ENCODE peak calls at places on chromosomes 5 and 9, in nine cellular contexts. F, L, J, M, E, S, Y, R and G are unnamed samples.

GRCh38 chr9:112401175-112401815 is 21.4 kb downstream of the HSDL2 start:
- DNase-seq in F (no peak), L (no peak), J (no peak), M (no peak), E (no peak), S (no peak), Y (no peak), R (no peak), G (no peak)

GRCh38 chr9:131018621-131019020 is 9.6 kb downstream of the LAMC3 start:
- DNase-seq in F (no peak), L (no peak), J (no peak), M (no peak), E (peak), S (no peak), Y (no peak), R (no peak), G (no peak)

GRCh38 chr9:79287881-79288280 is 283.9 kb upstream of the TLE4 start:
- DNase-seq in F (no peak), L (no peak), J (peak), M (no peak), E (no peak), S (no peak), Y (no peak), R (no peak), G (no peak)

GRCh38 chr9:129164246-129164930 is 13.7 kb downstream of the IER5L start:
- DNase-seq in F (no peak), L (no peak), J (peak), M (no peak), E (no peak), S (no peak), Y (no peak), R (no peak), G (no peak)

GRCh38 chr9:68648164-68648563 is 56.9 kb upstream of the PIP5K1B start:
- DNase-seq in F (no peak), L (no peak), J (no peak), M (no peak), E (no peak), S (no peak), Y (no peak), R (no peak), G (no peak)

GRCh38 chr9:131739192-131739961 is 499 bp downstream of the RAPGEF1 start:
- DNase-seq in F (no peak), L (peak), J (no peak), M (no peak), E (peak), S (no peak), Y (no peak), R (peak), G (no peak)

GRCh38 chr9:130138791-130139190 is 33.4 kb upstream of the NCS1 start:
- DNase-seq in F (peak), L (no peak), J (peak), M (no peak), E (peak), S (peak), Y (no peak), R (no peak), G (peak)

GRCh38 chr5:151060742-151061141 is 20.1 kb downstream of the TNIP1 start:
- DNase-seq in F (no peak), L (no peak), J (no peak), M (no peak), E (no peak), S (no peak), Y (no peak), R (no peak), G (no peak)

GRCh38 chr5:1897816-1898450 is 15.2 kb upstream of the IRX4 start:
- DNase-seq in F (no peak), L (no peak), J (no peak), M (no peak), E (no peak), S (no peak), Y (no peak), R (peak), G (no peak)

GRCh38 chr9:126502417-126503332 is 111.1 kb upstream of the LMX1B start:
- DNase-seq in F (no peak), L (no peak), J (no peak), M (no peak), E (no peak), S (no peak), Y (no peak), R (peak), G (no peak)

GRCh38 chr5:147483961-147484707 is 25.7 kb downstream of the DPYSL3 start:
- DNase-seq in F (peak), L (peak), J (peak), M (no peak), E (peak), S (peak), Y (no peak), R (no peak), G (peak)

GRCh38 chr9:20684865-20685696 is 1.0 kb downstream of the FOCAD start:
- DNase-seq in F (no peak), L (no peak), J (peak), M (no peak), E (peak), S (peak), Y (no peak), R (no peak), G (no peak)

GRCh38 chr5:43193952-43194321 is 1.9 kb downstream of the NIM1K start:
- DNase-seq in F (no peak), L (no peak), J (no peak), M (no peak), E (no peak), S (no peak), Y (no peak), R (no peak), G (no peak)

GRCh38 chr5:107919969-107920368 is 249.2 kb upstream of the EFNA5 start:
- DNase-seq in F (no peak), L (no peak), J (no peak), M (no peak), E (no peak), S (no peak), Y (no peak), R (no peak), G (no peak)

GRCh38 chr9:87868635-87869034 is 14.0 kb upstream of the SPATA31E1 start:
- DNase-seq in F (no peak), L (no peak), J (no peak), M (no peak), E (no peak), S (no peak), Y (no peak), R (no peak), G (no peak)

GRCh38 chr5:5626412-5626811 is 203.9 kb downstream of the ICE1 start:
- DNase-seq in F (no peak), L (no peak), J (no peak), M (no peak), E (no peak), S (no peak), Y (no peak), R (no peak), G (no peak)

GRCh38 chr9:114905160-114905940 is 25.0 kb downstream of the TNFSF8 start:
- DNase-seq in F (no peak), L (no peak), J (no peak), M (no peak), E (no peak), S (no peak), Y (no peak), R (no peak), G (no peak)

GRCh38 chr5:57137401-57137800 is 36.5 kb upstream of the GPBP1 start:
- DNase-seq in F (no peak), L (no peak), J (no peak), M (no peak), E (no peak), S (no peak), Y (no peak), R (no peak), G (no peak)

GRCh38 chr5:142017832-142018427 is 5.1 kb upstream of the GNPDA1 start:
- DNase-seq in F (no peak), L (no peak), J (peak), M (no peak), E (peak), S (no peak), Y (no peak), R (no peak), G (no peak)

GRCh38 chr5:158845941-158846340 is 253.8 kb downstream of the EBF1 start:
- DNase-seq in F (no peak), L (no peak), J (no peak), M (no peak), E (no peak), S (no peak), Y (no peak), R (no peak), G (no peak)

GRCh38 chr5:128674837-128675446 is 136.9 kb upstream of the FBN2 start:
- DNase-seq in F (no peak), L (peak), J (peak), M (no peak), E (peak), S (no peak), Y (no peak), R (no peak), G (peak)

GRCh38 chr5:15286659-15287058 is 213.3 kb upstream of the FBXL7 start:
- DNase-seq in F (peak), L (no peak), J (no peak), M (no peak), E (no peak), S (no peak), Y (no peak), R (no peak), G (no peak)